ENCODE peak calls at places on chromosomes 4 and X, in four cellular contexts. One of them, this sample, is unnamed.

GRCh38 chrX:138775501-138775900 is 64.0 kb upstream of the FGF13 start:
- DNase-seq in testis: no peak
- DNase-seq in right lobe of liver: no peak
- DNase-seq in cardiac muscle cell: peak; percentile 33
- DNase-seq in this sample: no peak

GRCh38 chrX:128012015-128012414 is 40.2 kb downstream of the ACTRT1 start:
- DNase-seq in testis: no peak
- DNase-seq in right lobe of liver: no peak
- DNase-seq in cardiac muscle cell: no peak
- DNase-seq in this sample: no peak

GRCh38 chrX:49179358-49179757 is 6.8 kb downstream of the PRICKLE3 start:
- DNase-seq in testis: no peak
- DNase-seq in right lobe of liver: no peak
- DNase-seq in cardiac muscle cell: no peak
- DNase-seq in this sample: no peak

GRCh38 chr4:179595671-179596410 is 2153.6 kb upstream of the AGA start:
- DNase-seq in testis: no peak
- DNase-seq in right lobe of liver: no peak
- DNase-seq in cardiac muscle cell: no peak
- DNase-seq in this sample: no peak

GRCh38 chr4:743463-744211 is 38.0 kb downstream of the PCGF3 start:
- DNase-seq in testis: no peak
- DNase-seq in right lobe of liver: no peak
- DNase-seq in cardiac muscle cell: no peak
- DNase-seq in this sample: peak; percentile 37

GRCh38 chr4:742742-743311 is 37.2 kb downstream of the PCGF3 start:
- DNase-seq in testis: peak; percentile 74
- DNase-seq in right lobe of liver: peak; percentile 73
- DNase-seq in cardiac muscle cell: peak; percentile 72
- DNase-seq in this sample: peak; percentile 82

GRCh38 chr4:145045180-145045579 is 52.8 kb downstream of the ANAPC10 start:
- DNase-seq in testis: no peak
- DNase-seq in right lobe of liver: no peak
- DNase-seq in cardiac muscle cell: no peak
- DNase-seq in this sample: no peak

GRCh38 chr4:1718095-1718850 is 2.9 kb downstream of the TMEM129 start:
- DNase-seq in testis: no peak
- DNase-seq in right lobe of liver: peak; percentile 89
- DNase-seq in cardiac muscle cell: no peak
- DNase-seq in this sample: peak; percentile 50

GRCh38 chr4:28760003-28760402 is 1899.4 kb downstream of the STIM2 start:
- DNase-seq in testis: no peak
- DNase-seq in right lobe of liver: no peak
- DNase-seq in cardiac muscle cell: no peak
- DNase-seq in this sample: no peak

GRCh38 chrX:135528274-135528673 is 7.8 kb downstream of the INTS6L start:
- DNase-seq in testis: no peak
- DNase-seq in right lobe of liver: no peak
- DNase-seq in cardiac muscle cell: no peak
- DNase-seq in this sample: no peak

GRCh38 chr4:176376032-176376614 is 56.4 kb downstream of the SPCS3 start:
- DNase-seq in testis: no peak
- DNase-seq in right lobe of liver: no peak
- DNase-seq in cardiac muscle cell: peak; percentile 9
- DNase-seq in this sample: no peak

GRCh38 chr4:26757751-26758150 is 102.9 kb upstream of the STIM2 start:
- DNase-seq in testis: no peak
- DNase-seq in right lobe of liver: no peak
- DNase-seq in cardiac muscle cell: no peak
- DNase-seq in this sample: no peak

GRCh38 chrX:26352891-26353430 is 137.0 kb downstream of the MAGEB5 start:
- DNase-seq in testis: no peak
- DNase-seq in right lobe of liver: no peak
- DNase-seq in cardiac muscle cell: no peak
- DNase-seq in this sample: no peak

GRCh38 chr4:15457401-15458201 is 12.1 kb upstream of the CC2D2A start:
- DNase-seq in testis: no peak
- DNase-seq in right lobe of liver: no peak
- DNase-seq in cardiac muscle cell: peak; percentile 64
- DNase-seq in this sample: no peak

GRCh38 chr4:76197001-76197743 is 16.5 kb downstream of the SCARB2 start:
- DNase-seq in testis: no peak
- DNase-seq in right lobe of liver: no peak
- DNase-seq in cardiac muscle cell: no peak
- DNase-seq in this sample: no peak

GRCh38 chr4:39169426-39169825 is 12.9 kb upstream of the WDR19 start:
- DNase-seq in testis: no peak
- DNase-seq in right lobe of liver: no peak
- DNase-seq in cardiac muscle cell: no peak
- DNase-seq in this sample: no peak

GRCh38 chr4:57109847-57110634 is at the start of gene IGFBP7:
- DNase-seq in testis: peak; percentile 43
- DNase-seq in right lobe of liver: peak; percentile 59
- DNase-seq in cardiac muscle cell: peak; percentile 41
- DNase-seq in this sample: peak; percentile 85

GRCh38 chr4:137946423-137946822 is 295.7 kb downstream of the SLC7A11 start:
- DNase-seq in testis: no peak
- DNase-seq in right lobe of liver: no peak
- DNase-seq in cardiac muscle cell: no peak
- DNase-seq in this sample: no peak

GRCh38 chr4:139887962-139888735 is 222.5 kb downstream of the MGST2 start:
- DNase-seq in testis: no peak
- DNase-seq in right lobe of liver: no peak
- DNase-seq in cardiac muscle cell: no peak
- DNase-seq in this sample: peak; percentile 73

DNA sequence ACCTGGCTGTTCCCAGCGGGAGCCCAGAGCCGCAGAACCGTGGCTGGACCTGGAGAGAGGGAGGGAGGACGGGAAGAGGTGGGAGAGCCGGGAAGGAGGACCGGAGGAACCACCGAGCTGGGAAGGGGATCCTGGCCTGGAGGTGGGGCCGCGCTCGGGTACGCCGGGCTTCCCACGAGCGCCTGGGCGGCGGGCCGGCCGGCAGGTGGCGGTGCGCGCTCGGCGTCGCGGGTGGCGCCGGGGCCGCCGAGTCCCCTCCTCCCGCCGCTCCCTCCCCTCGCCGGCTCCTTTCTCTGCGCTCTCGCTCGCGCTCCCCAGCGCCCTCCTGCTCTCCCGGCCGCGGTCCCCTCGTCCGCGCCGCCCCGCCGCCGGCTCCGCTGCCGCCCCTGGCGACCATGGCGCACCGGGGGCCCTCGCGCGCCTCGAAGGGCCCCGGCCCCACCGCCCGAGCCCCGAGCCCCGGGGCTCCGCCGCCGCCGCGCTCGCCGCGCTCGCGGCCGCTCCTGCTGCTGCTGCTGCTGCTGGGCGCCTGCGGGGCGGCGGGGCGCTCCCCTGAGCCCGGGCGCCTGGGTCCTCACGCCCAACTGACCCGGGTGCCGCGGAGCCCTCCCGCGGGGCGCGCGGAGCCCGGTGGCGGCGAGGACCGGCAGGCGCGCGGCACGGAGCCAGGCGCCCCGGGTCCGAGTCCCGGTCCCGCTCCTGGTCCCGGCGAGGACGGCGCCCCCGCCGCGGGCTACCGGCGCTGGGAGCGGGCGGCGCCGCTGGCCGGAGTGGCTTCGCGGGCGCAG is at the start of gene SORCS2:
- DNase-seq in testis: peak; percentile 65
- DNase-seq in right lobe of liver: peak; percentile 67
- DNase-seq in cardiac muscle cell: peak; percentile 90
- DNase-seq in this sample: peak; percentile 83
- TF ChIP-seq CTCF in testis: peak; percentile 78
- TF ChIP-seq CTCF in right lobe of liver: peak; percentile 92
- TF ChIP-seq CTCF in cardiac muscle cell: peak; percentile 37
- TF ChIP-seq CTCF in this sample: peak; percentile 50

GRCh38 chr4:81427605-81427922 is 44.1 kb downstream of the RASGEF1B start:
- DNase-seq in testis: no peak
- DNase-seq in right lobe of liver: no peak
- DNase-seq in cardiac muscle cell: no peak
- DNase-seq in this sample: no peak

GRCh38 chr4:81422591-81422990 is 49.1 kb downstream of the RASGEF1B start:
- DNase-seq in testis: no peak
- DNase-seq in right lobe of liver: no peak
- DNase-seq in cardiac muscle cell: no peak
- DNase-seq in this sample: no peak

GRCh38 chr4:81426770-81427604 is 44.7 kb downstream of the RASGEF1B start:
- DNase-seq in testis: no peak
- DNase-seq in right lobe of liver: no peak
- DNase-seq in cardiac muscle cell: no peak
- DNase-seq in this sample: no peak

GRCh38 chr4:81424336-81424735 is 47.4 kb downstream of the RASGEF1B start:
- DNase-seq in testis: no peak
- DNase-seq in right lobe of liver: no peak
- DNase-seq in cardiac muscle cell: no peak
- DNase-seq in this sample: no peak

GRCh38 chr4:81425087-81425486 is 46.6 kb downstream of the RASGEF1B start:
- DNase-seq in testis: no peak
- DNase-seq in right lobe of liver: no peak
- DNase-seq in cardiac muscle cell: no peak
- DNase-seq in this sample: no peak
- H3K4me1 ChIP-seq in testis: no peaks in the 10 kb centered on the region
- H3K4me1 ChIP-seq in right lobe of liver: no peaks in the 10 kb centered on the region
- H3K4me1 ChIP-seq in cardiac muscle cell: peaks cover 5% of the 10 kb centered on the region
- H3K4me1 ChIP-seq in this sample: no peaks in the 10 kb centered on the region

GRCh38 chrX:145532176-145532780 is 285.0 kb downstream of the SPANXN1 start:
- DNase-seq in testis: no peak
- DNase-seq in right lobe of liver: no peak
- DNase-seq in cardiac muscle cell: no peak
- DNase-seq in this sample: no peak
- TF ChIP-seq CTCF in testis: no peak
- TF ChIP-seq CTCF in right lobe of liver: no peak
- TF ChIP-seq CTCF in cardiac muscle cell: no peak
- TF ChIP-seq CTCF in this sample: no peak

DNA sequence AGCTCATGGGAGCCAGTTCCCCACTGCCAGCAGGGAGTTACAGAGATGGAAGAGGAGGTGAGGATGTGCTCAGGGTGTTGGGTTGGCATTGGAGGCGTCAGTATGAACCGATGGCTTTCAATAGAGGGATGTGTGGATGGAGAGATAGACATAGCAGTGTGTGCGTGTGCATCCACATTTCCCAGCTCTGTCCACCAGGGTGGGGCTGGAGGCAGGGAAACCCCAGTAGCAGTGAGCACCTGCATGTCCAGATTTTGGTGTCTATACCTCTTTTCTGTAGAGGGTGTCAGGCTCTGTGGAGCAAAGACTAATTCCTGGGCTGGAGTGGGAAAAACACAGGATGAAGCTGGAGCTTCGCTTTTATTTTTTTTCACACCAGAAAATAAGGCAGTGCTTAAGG is 37.2 kb upstream of the HGFAC start:
- DNase-seq in testis: no peak
- DNase-seq in right lobe of liver: no peak
- DNase-seq in cardiac muscle cell: no peak
- DNase-seq in this sample: no peak
- H3K4me1 ChIP-seq in testis: peaks cover 5% of the 10 kb centered on the region
- H3K4me1 ChIP-seq in right lobe of liver: peaks cover 35% of the 10 kb centered on the region
- H3K4me1 ChIP-seq in cardiac muscle cell: no peaks in the 10 kb centered on the region
- H3K4me1 ChIP-seq in this sample: no peaks in the 10 kb centered on the region

This sample was measured in upper lobe of right lung.